ENCODE peak calls at places on chromosomes 1 and 21, in eight cellular contexts. O is endothelial cell of umbilical vein; K is ascending aorta; A is IMR-90; S is prostate gland; Z is left lung; D is CD8-positive, alpha-beta T cell; N is hepatocyte. W is an unnamed sample.

GRCh38 chr1:219324629-219325367 is 151.1 kb downstream of the LYPLAL1 start:
- DNase-seq in Z (no peak), D (no peak), O (peak; percentile 83), K (no peak), S (no peak), A (peak; percentile 98), N (no peak), W (peak; percentile 3)

GRCh38 chr21:41932576-41933258 is 21.1 kb downstream of the C2CD2 start:
- DNase-seq in O (no peak), D (no peak), A (peak; percentile 56), Z (no peak), N (peak; percentile 53), S (peak; percentile 56), K (no peak), W (no peak)

GRCh38 chr1:167698313-167698712 is 23.5 kb upstream of the MPZL1 start:
- DNase-seq in N (no peak), O (no peak), S (no peak), Z (no peak), K (no peak), D (no peak), A (no peak), W (no peak)

GRCh38 chr1:62782197-62782886 is 1.6 kb upstream of the ATG4C start:
- DNase-seq in K (no peak), D (no peak), N (no peak), O (no peak), S (no peak), Z (no peak), A (peak; percentile 66), W (no peak)

GRCh38 chr1:237411621-237412020 is 369.6 kb downstream of the RYR2 start:
- DNase-seq in D (no peak), S (no peak), K (no peak), O (no peak), Z (no peak), N (no peak), A (no peak), W (no peak)

GRCh38 chr1:19815801-19816736 is 986 bp upstream of the RNF186 start:
- DNase-seq in O (no peak), Z (peak; percentile 68), D (no peak), A (no peak), S (no peak), N (peak; percentile 86), K (no peak), W (no peak)

GRCh38 chr1:231118704-231119453 is 43.0 kb upstream of the TRIM67 start:
- DNase-seq in D (no peak), O (no peak), K (no peak), S (no peak), Z (no peak), N (no peak), A (no peak), W (no peak)

GRCh38 chr21:39078322-39079065 is 104.8 kb downstream of the PSMG1 start:
- DNase-seq in N (no peak), D (no peak), K (no peak), A (no peak), S (no peak), O (no peak), Z (no peak), W (no peak)

GRCh38 chr1:14740016-14740415 is 141.5 kb downstream of the KAZN start:
- DNase-seq in N (no peak), K (no peak), Z (no peak), D (no peak), O (no peak), S (no peak), A (no peak), W (no peak)

GRCh38 chr1:246680696-246681127 is 43.5 kb upstream of the SCCPDH start:
- DNase-seq in N (no peak), O (no peak), S (no peak), Z (no peak), A (peak; percentile 5), K (no peak), D (no peak), W (no peak)

GRCh38 chr1:46489169-46489637 is 433 bp upstream of the DMBX1 start:
- DNase-seq in O (no peak), A (no peak), D (no peak), N (peak; percentile 34), Z (peak; percentile 82), K (no peak), S (no peak), W (no peak)

GRCh38 chr1:167514278-167514677 is 4.1 kb downstream of the CD247 start:
- DNase-seq in O (no peak), N (no peak), S (no peak), D (no peak), Z (no peak), A (no peak), K (no peak), W (no peak)

GRCh38 chr1:206895320-206895719 is 1.9 kb upstream of the IL24 start:
- DNase-seq in D (no peak), O (no peak), N (no peak), K (no peak), A (no peak), Z (no peak), S (peak; percentile 21), W (no peak)

GRCh38 chr1:89022167-89022959 is at the start of gene GBP3:
- DNase-seq in Z (no peak), D (no peak), O (peak; percentile 76), S (no peak), K (no peak), A (peak; percentile 75), N (peak; percentile 44), W (no peak)

GRCh38 chr1:22739648-22740385 is 29.2 kb downstream of the EPHB2 start:
- DNase-seq in Z (no peak), K (no peak), D (no peak), S (no peak), A (peak; percentile 94), N (peak; percentile 77), O (peak; percentile 81), W (no peak)

GRCh38 chr1:15459771-15460719 is 3.5 kb downstream of the CELA2A start:
- DNase-seq in S (no peak), Z (no peak), A (no peak), D (no peak), N (no peak), O (no peak), K (no peak), W (no peak)

GRCh38 chr1:23810818-23811420 is 10.4 kb upstream of the GALE start:
- DNase-seq in Z (no peak), O (peak; percentile 52), A (peak; percentile 16), D (no peak), K (no peak), N (peak; percentile 65), S (no peak), W (peak; percentile 50)

GRCh38 chr1:23421752-23422312 is 2.7 kb downstream of the TCEA3 start:
- DNase-seq in O (no peak), Z (no peak), K (no peak), S (no peak), A (peak; percentile 90), N (peak; percentile 68), D (no peak), W (no peak)

GRCh38 chr1:59455206-59455605 is 158.3 kb downstream of the FGGY start:
- DNase-seq in A (peak; percentile 80), O (peak; percentile 28), S (no peak), K (no peak), N (no peak), Z (no peak), D (no peak), W (no peak)

GRCh38 chr1:155086856-155087535 is 8.4 kb downstream of the EFNA3 start:
- DNase-seq in A (no peak), D (no peak), O (no peak), N (no peak), Z (peak; percentile 47), K (no peak), S (no peak), W (no peak)
- TF ChIP-seq CTCF in A (no peak), D (no peak), O (no peak), N (no peak), Z (no peak), K (no peak), S (no peak), W (peak; percentile 17)

DNA sequence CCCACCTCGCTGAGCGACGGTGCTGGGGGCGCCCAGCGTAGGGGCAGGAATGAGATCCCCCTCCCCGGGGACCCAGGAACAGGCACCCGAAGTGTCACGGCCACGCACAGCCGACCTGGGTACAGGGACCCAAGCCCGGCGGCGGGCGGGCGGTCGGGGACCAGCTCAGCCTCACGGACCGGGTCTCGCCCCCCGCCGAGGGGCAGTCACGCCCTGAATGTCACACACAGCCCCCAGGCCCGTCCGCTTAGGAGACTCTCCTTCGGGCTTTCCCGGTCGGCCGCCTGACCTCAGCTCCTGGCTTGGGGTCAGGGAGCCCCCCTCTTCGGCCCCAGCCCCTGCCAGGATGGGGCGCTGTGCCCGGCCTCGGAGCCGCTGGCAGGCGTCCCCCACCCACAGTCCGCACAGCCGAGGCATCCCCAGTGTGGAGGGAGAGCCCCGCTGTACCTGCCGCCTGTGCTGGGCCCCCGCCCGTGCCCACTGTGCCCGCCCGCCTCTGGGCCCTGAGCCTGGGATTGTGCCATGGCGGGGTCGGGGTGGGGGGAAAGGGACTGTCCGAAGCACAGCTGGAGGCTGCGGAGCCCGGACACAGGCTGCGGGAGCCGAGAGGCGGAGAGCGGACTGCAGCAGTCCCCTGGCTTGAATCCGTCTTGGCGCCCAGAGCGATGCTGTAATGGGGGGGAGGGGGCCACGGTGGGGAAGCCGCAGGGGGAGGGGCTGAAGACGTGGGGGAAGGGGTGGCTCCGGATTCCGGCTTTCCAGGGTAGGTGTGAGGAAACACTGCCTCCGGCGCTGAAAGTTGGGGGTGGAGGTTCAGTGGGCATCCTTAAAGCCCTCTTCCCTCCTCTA is 627 bp upstream of the DLGAP3 start:
- DNase-seq in K (no peak), A (no peak), O (no peak), D (no peak), Z (no peak), S (no peak), N (no peak), W (no peak)
- H3K4me3 ChIP-seq in K (peak overlapping the region; percentile 60), A (peak overlapping the region; percentile 14), O (no peak overlapping the region), D (peak overlapping the region; percentile 15), Z (peak overlapping the region; percentile 30), S (peak overlapping the region; percentile 19), N (peak overlapping the region; percentile 61), W (peak overlapping the region; percentile 16)

DNA sequence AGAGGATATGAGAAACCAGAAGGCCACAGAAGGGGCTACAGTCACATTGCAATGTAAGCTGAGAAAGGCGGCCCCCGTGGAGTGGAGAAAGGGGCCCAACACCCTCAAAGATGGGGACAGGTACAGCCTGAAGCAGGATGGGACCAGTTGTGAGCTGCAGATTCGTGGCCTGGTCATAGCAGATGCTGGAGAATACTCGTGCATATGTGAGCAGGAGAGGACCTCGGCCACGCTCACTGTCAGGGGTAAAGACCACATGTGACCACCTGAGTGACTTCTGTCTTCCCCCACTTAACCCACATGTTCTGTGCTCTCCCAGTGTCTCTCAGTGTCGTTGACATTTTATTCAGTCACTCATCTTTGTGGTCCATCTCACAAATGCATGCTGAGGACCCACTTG is 92.1 kb downstream of the OBSCN start:
- DNase-seq in A (no peak), N (no peak), K (no peak), Z (no peak), D (no peak), O (no peak), S (no peak), W (no peak)
- H3K36me3 ChIP-seq in A (peaks cover 25% of the 10 kb centered on the region), N (no peaks in the 10 kb centered on the region), K (peaks cover 3% of the 10 kb centered on the region), Z (peaks cover 20% of the 10 kb centered on the region), D (no peaks in the 10 kb centered on the region), O (no peaks in the 10 kb centered on the region), S (no peaks in the 10 kb centered on the region), W (no peaks in the 10 kb centered on the region)

GRCh38 chr1:8214501-8215173 is 103.3 kb upstream of the SLC45A1 start:
- DNase-seq in D (no peak), K (no peak), O (no peak), N (no peak), A (no peak), Z (no peak), S (no peak), W (no peak)
- TF ChIP-seq CTCF in D (no peak), K (no peak), O (no peak), N (no peak), A (peak; percentile 10), Z (no peak), S (no peak), W (no peak)

W was measured in GM06990.